ENCODE peak calls at places on chromosomes 6 and 20, in ten cellular contexts. Z is head of caudate nucleus; V is RWPE1; D is cardiac muscle cell; B is SJSA1; G is effector CD8-positive, alpha-beta T cell; S is GM18507; C is ovary; X is adipocyte; O is posterior cingulate gyrus. R is an unnamed sample.

GRCh38 chr6:137975058-137975940 is 108.2 kb downstream of the TNFAIP3 start:
- DNase-seq in Z (no peak), V (peak; percentile 20), D (no peak), B (peak; percentile 12), G (no peak), S (peak; percentile 11), C (no peak), X (peak; percentile 72), O (no peak), R (peak; percentile 18)

GRCh38 chr6:43990627-43991619 is 136.3 kb downstream of the MRPL14 start:
- DNase-seq in Z (no peak), V (no peak), D (peak; percentile 63), B (peak; percentile 92), G (no peak), S (no peak), C (peak; percentile 44), X (peak; percentile 30), O (no peak), R (peak; percentile 45)

GRCh38 chr6:7703148-7703680 is 22.7 kb upstream of the BMP6 start:
- DNase-seq in Z (no peak), V (no peak), D (no peak), B (no peak), G (no peak), S (no peak), C (no peak), X (no peak), O (no peak), R (no peak)

GRCh38 chr6:101613556-101613955 is 220.0 kb downstream of the GRIK2 start:
- DNase-seq in Z (no peak), V (no peak), D (no peak), B (no peak), G (no peak), S (no peak), C (no peak), X (no peak), O (no peak), R (no peak)

GRCh38 chr20:1075564-1075963 is 42.8 kb upstream of the PSMF1 start:
- DNase-seq in Z (no peak), V (no peak), D (no peak), B (no peak), G (no peak), S (peak; percentile 4), C (no peak), X (no peak), O (no peak), R (no peak)

GRCh38 chr6:21426841-21427490 is 166.6 kb upstream of the SOX4 start:
- DNase-seq in Z (no peak), V (no peak), D (no peak), B (no peak), G (no peak), S (no peak), C (no peak), X (peak; percentile 55), O (no peak), R (peak; percentile 42)

GRCh38 chr6:3228046-3228671 is 706 bp upstream of the TUBB2B start:
- DNase-seq in Z (no peak), V (no peak), D (no peak), B (no peak), G (no peak), S (no peak), C (no peak), X (peak; percentile 22), O (no peak), R (no peak)

GRCh38 chr20:47405775-47406325 is 49.4 kb upstream of the ZMYND8 start:
- DNase-seq in Z (no peak), V (no peak), D (no peak), B (no peak), G (no peak), S (no peak), C (no peak), X (no peak), O (peak; percentile 14), R (no peak)

GRCh38 chr6:109456710-109457595 is 1.4 kb upstream of the MICAL1 start:
- DNase-seq in Z (no peak), V (no peak), D (no peak), B (no peak), G (no peak), S (no peak), C (no peak), X (no peak), O (peak; percentile 86), R (peak; percentile 87)